ENCODE peak calls at places on chromosomes 16 and 17, in four cellular contexts. One of them, this sample, is unnamed.

GRCh38 chr16:3902731-3903130 is 22.2 kb upstream of the CREBBP start:
- DNase-seq in mesendoderm: no peak
- DNase-seq in PC-3: no peak
- DNase-seq in H9: no peak
- DNase-seq in this sample: no peak

GRCh38 chr17:44926841-44927525 is 11.7 kb upstream of the GFAP start:
- DNase-seq in H9: no peak
- DNase-seq in PC-3: no peak
- DNase-seq in mesendoderm: no peak
- DNase-seq in this sample: no peak

GRCh38 chr17:79027274-79027924 is 3.4 kb downstream of the C1QTNF1 start:
- DNase-seq in mesendoderm: peak
- DNase-seq in PC-3: no peak
- DNase-seq in H9: no peak
- DNase-seq in this sample: no peak

GRCh38 chr17:50210249-50211225 is 9.1 kb upstream of the COL1A1 start:
- DNase-seq in mesendoderm: peak
- DNase-seq in PC-3: peak
- DNase-seq in H9: peak
- DNase-seq in this sample: peak

GRCh38 chr16:50496990-50497389 is 51.2 kb upstream of the NKD1 start:
- DNase-seq in mesendoderm: no peak
- DNase-seq in H9: no peak
- DNase-seq in PC-3: no peak
- DNase-seq in this sample: no peak

GRCh38 chr17:82668631-82669099 is 20.4 kb upstream of the WDR45B start:
- DNase-seq in PC-3: peak
- DNase-seq in H9: peak
- DNase-seq in mesendoderm: peak
- DNase-seq in this sample: peak

GRCh38 chr16:74773431-74774222 is 993 bp downstream of the FA2H start:
- DNase-seq in PC-3: peak
- DNase-seq in H9: no peak
- DNase-seq in mesendoderm: no peak
- DNase-seq in this sample: no peak

GRCh38 chr17:40582328-40582901 is 17.1 kb upstream of the CCR7 start:
- DNase-seq in PC-3: no peak
- DNase-seq in mesendoderm: no peak
- DNase-seq in H9: no peak
- DNase-seq in this sample: no peak

GRCh38 chr17:50783193-50783660 is 15.9 kb upstream of the ANKRD40CL start:
- DNase-seq in H9: peak
- DNase-seq in PC-3: peak
- DNase-seq in mesendoderm: peak
- DNase-seq in this sample: peak

GRCh38 chr17:18877104-18877503 is 19.2 kb downstream of the PRPSAP2 start:
- DNase-seq in PC-3: peak
- DNase-seq in H9: no peak
- DNase-seq in mesendoderm: no peak
- DNase-seq in this sample: no peak

GRCh38 chr17:50218771-50219315 is 17.4 kb upstream of the COL1A1 start:
- DNase-seq in mesendoderm: peak
- DNase-seq in H9: no peak
- DNase-seq in PC-3: peak
- DNase-seq in this sample: no peak

GRCh38 chr16:23081675-23082119 is 67.6 kb downstream of the USP31 start:
- DNase-seq in mesendoderm: peak
- DNase-seq in H9: no peak
- DNase-seq in PC-3: no peak
- DNase-seq in this sample: no peak

GRCh38 chr17:44115585-44116415 is 7.6 kb downstream of the HDAC5 start:
- DNase-seq in PC-3: peak
- DNase-seq in H9: no peak
- DNase-seq in mesendoderm: peak
- DNase-seq in this sample: peak

GRCh38 chr16:22688930-22689329 is 125.0 kb upstream of the HS3ST2 start:
- DNase-seq in H9: no peak
- DNase-seq in PC-3: no peak
- DNase-seq in mesendoderm: no peak
- DNase-seq in this sample: no peak

GRCh38 chr17:79220715-79221291 is 146.2 kb downstream of the ENGASE start:
- DNase-seq in PC-3: no peak
- DNase-seq in H9: peak
- DNase-seq in mesendoderm: peak
- DNase-seq in this sample: peak

GRCh38 chr16:86676216-86676800 is 98.0 kb downstream of the FOXL1 start:
- DNase-seq in mesendoderm: no peak
- DNase-seq in H9: no peak
- DNase-seq in PC-3: peak
- DNase-seq in this sample: no peak

GRCh38 chr17:32275060-32276042 is 9.7 kb downstream of the RHBDL3 start:
- DNase-seq in mesendoderm: peak
- DNase-seq in H9: peak
- DNase-seq in PC-3: peak
- DNase-seq in this sample: no peak

GRCh38 chr17:10316986-10317834 is 55.6 kb downstream of the MYH13 start:
- DNase-seq in PC-3: peak
- DNase-seq in H9: peak
- DNase-seq in mesendoderm: peak
- DNase-seq in this sample: peak

GRCh38 chr17:44795421-44795820 is 34.7 kb downstream of the GJC1 start:
- DNase-seq in mesendoderm: no peak
- DNase-seq in H9: no peak
- DNase-seq in PC-3: no peak
- DNase-seq in this sample: no peak

GRCh38 chr16:66741131-66741900 is 10.1 kb downstream of the DYNC1LI2 start:
- DNase-seq in PC-3: peak
- DNase-seq in mesendoderm: peak
- DNase-seq in H9: no peak
- DNase-seq in this sample: no peak

GRCh38 chr17:80902197-80903019 is 89.2 kb upstream of the CHMP6 start:
- DNase-seq in H9: no peak
- DNase-seq in PC-3: no peak
- DNase-seq in mesendoderm: no peak
- DNase-seq in this sample: no peak

GRCh38 chr17:80795737-80796136 is 195.9 kb upstream of the CHMP6 start:
- DNase-seq in PC-3: no peak
- DNase-seq in H9: no peak
- DNase-seq in mesendoderm: no peak
- DNase-seq in this sample: no peak

GRCh38 chr17:43671075-43671692 is 9.5 kb upstream of the MEOX1 start:
- DNase-seq in PC-3: peak
- DNase-seq in H9: no peak
- DNase-seq in mesendoderm: no peak
- DNase-seq in this sample: no peak

GRCh38 chr17:21841839-21842238 is 149.5 kb downstream of the KCNJ18 start:
- DNase-seq in H9: no peak
- DNase-seq in PC-3: no peak
- DNase-seq in mesendoderm: no peak
- DNase-seq in this sample: no peak

GRCh38 chr17:50868594-50868993 is 2.4 kb upstream of the TOB1 start:
- DNase-seq in H9: peak
- DNase-seq in mesendoderm: no peak
- DNase-seq in PC-3: no peak
- DNase-seq in this sample: no peak

DNA sequence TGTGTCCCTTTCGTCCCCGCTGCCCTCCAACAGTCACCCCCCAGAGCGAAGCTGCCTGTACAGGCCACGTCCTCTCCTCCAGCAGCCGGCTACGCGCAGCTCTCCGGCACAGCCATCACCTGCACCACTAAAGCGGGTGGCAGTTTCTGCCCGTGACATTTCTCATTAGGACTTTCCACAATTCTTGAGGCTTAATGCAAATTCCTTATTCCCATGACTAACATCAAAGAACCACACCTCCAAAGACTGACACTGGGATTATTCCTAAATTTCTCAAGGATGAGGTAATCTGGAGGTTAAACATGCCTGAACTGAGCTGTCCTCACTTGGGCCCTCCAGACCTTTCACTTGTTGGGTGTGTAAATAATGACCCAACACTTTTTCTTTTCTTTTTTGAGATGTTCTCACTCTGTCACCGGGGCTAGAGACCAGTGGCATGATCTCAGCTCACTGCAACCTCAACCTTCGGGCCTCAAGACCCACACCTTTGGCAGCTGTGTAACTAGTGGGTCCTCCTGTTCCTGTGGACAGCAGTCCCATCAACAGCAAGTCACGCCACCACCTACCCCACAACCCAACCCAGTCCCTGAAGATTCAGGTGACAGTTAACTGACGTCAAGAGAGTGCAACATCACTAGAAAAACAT is 11.7 kb downstream of the ANKRD11 start:
- DNase-seq in H9: no peak
- DNase-seq in PC-3: peak
- DNase-seq in mesendoderm: peak
- DNase-seq in this sample: no peak
- H3K9ac ChIP-seq in H9: peak
- H3K9ac ChIP-seq in PC-3: no peak
- H3K9ac ChIP-seq in mesendoderm: no peak
- H3K9ac ChIP-seq in this sample: no peak

GRCh38 chr17:5680766-5681165 is 96.5 kb upstream of the NLRP1 start:
- DNase-seq in PC-3: no peak
- DNase-seq in H9: peak
- DNase-seq in mesendoderm: peak
- DNase-seq in this sample: no peak

GRCh38 chr17:5683241-5683640 is 98.9 kb upstream of the NLRP1 start:
- DNase-seq in H9: no peak
- DNase-seq in PC-3: no peak
- DNase-seq in mesendoderm: no peak
- DNase-seq in this sample: no peak

GRCh38 chr17:5686246-5686645 is 101.9 kb upstream of the NLRP1 start:
- DNase-seq in H9: no peak
- DNase-seq in mesendoderm: peak
- DNase-seq in PC-3: no peak
- DNase-seq in this sample: no peak
- H3K9ac ChIP-seq in H9: no peak
- H3K9ac ChIP-seq in mesendoderm: no peak
- H3K9ac ChIP-seq in PC-3: no peak
- H3K9ac ChIP-seq in this sample: no peak

DNA sequence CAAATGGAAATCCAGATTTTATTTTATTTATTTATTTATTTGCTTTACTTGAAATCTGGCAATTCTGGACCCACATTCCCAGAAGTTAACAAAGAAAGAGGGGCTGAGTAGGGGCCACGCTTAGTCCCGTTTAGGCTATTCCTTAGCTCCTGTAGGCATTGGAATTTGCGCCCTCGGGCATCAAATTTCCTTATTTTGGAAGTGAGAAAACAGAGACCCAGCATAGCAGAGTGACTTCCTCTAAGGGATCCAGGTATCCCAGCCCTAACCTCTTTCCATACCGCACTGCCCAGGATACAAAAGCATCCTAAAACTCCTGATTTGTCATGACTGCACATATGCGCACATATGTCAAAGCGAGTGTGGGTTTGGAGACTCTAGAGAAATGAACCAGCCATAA is 19.0 kb upstream of the SMG1 start:
- DNase-seq in PC-3: no peak
- DNase-seq in H9: peak
- DNase-seq in mesendoderm: peak
- DNase-seq in this sample: peak
- H3K9ac ChIP-seq in PC-3: no peak
- H3K9ac ChIP-seq in H9: no peak
- H3K9ac ChIP-seq in mesendoderm: no peak
- H3K9ac ChIP-seq in this sample: no peak

DNA sequence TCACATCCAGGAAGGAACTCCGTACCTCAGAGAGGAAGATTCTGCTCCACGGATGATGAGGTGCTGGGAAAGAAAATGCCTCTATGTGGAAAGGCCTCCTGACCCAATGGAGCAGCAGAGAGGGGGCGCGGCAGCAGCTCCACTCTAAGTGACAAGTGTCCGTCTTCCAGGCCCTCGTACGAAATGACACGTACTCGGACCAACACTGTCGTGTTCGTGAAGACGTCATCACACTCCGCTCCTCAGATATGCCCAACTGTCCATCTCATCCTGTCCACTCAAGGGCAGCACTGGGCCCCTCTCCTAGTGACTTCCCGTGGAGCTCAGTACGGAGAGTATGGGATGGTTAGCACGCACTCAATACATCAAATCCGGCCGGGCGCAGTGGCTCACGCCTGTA is 32.2 kb downstream of the MRM3 start:
- DNase-seq in mesendoderm: no peak
- DNase-seq in PC-3: no peak
- DNase-seq in H9: no peak
- DNase-seq in this sample: no peak
- H3K9ac ChIP-seq in mesendoderm: no peak
- H3K9ac ChIP-seq in PC-3: no peak
- H3K9ac ChIP-seq in H9: no peak
- H3K9ac ChIP-seq in this sample: no peak

DNA sequence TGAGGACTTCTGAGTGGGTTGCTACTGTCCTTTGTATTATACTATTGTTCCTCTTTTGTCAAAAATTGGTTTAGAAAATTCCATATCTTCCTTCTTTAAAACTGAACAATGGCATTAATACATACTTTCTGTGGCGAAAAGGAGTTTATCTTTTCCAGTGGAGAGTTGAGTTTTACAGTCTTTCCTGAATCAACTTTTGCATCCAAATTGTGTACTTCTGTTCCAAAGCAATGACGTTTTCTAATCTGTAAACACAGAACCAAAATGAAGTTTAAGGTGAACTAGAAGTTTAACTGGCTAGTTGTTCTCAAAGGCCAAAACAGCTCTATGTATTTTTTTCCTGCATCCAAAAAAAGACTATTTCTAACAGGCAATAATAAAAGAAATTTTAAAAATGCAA is 16.4 kb downstream of the BRIP1 start:
- DNase-seq in mesendoderm: no peak
- DNase-seq in H9: no peak
- DNase-seq in PC-3: no peak
- DNase-seq in this sample: no peak
- H3K9ac ChIP-seq in mesendoderm: no peak
- H3K9ac ChIP-seq in H9: no peak
- H3K9ac ChIP-seq in PC-3: no peak
- H3K9ac ChIP-seq in this sample: no peak

GRCh38 chr17:39450051-39450450 is 1.0 kb downstream of the MED1 start:
- DNase-seq in H9: no peak
- DNase-seq in mesendoderm: peak
- DNase-seq in PC-3: peak
- DNase-seq in this sample: no peak
- H3K9ac ChIP-seq in H9: peak
- H3K9ac ChIP-seq in mesendoderm: peak
- H3K9ac ChIP-seq in PC-3: peak
- H3K9ac ChIP-seq in this sample: peak

This sample was measured in neural progenitor cell.